ENCODE peak calls at places on chromosomes 16 and 17, in five cellular contexts. X is psoas muscle, Y is type B pancreatic cell, O is neural crest cell, M is SK-N-SH. R is an unnamed sample.

GRCh38 chr16:77788196-77789084 is at the start of gene VAT1L:
- DNase-seq in X (no peak), M (peak; percentile 89), Y (peak; percentile 70), O (peak; percentile 47), R (peak; percentile 48)

GRCh38 chr17:82153295-82153691 is 55.3 kb upstream of the FASN start:
- DNase-seq in X (no peak), M (peak; percentile 39), O (no peak), Y (no peak), R (no peak)

GRCh38 chr17:45228985-45229517 is 7.4 kb downstream of the FMNL1 start:
- DNase-seq in Y (no peak), X (peak; percentile 95), O (no peak), M (no peak), R (peak; percentile 90)

GRCh38 chr16:50478021-50478772 is 70.0 kb upstream of the NKD1 start:
- DNase-seq in O (no peak), M (no peak), X (no peak), Y (no peak), R (no peak)

GRCh38 chr17:77117415-77117814 is 23.4 kb upstream of the SEC14L1 start:
- DNase-seq in O (no peak), X (no peak), M (no peak), Y (no peak), R (no peak)

GRCh38 chr17:4945176-4945943 is 3.0 kb downstream of the PFN1 start:
- DNase-seq in Y (no peak), X (peak; percentile 90), M (no peak), O (no peak), R (peak; percentile 76)

GRCh38 chr16:25988089-25988488 is 296.3 kb downstream of the HS3ST4 start:
- DNase-seq in M (no peak), O (no peak), Y (no peak), X (no peak), R (no peak)

GRCh38 chr17:79843475-79843916 is 4.3 kb upstream of the CBX4 start:
- DNase-seq in X (no peak), M (no peak), O (no peak), Y (no peak), R (no peak)

GRCh38 chr16:57532251-57532625 is 4.1 kb downstream of the CCDC102A start:
- DNase-seq in O (no peak), X (no peak), Y (peak; percentile 54), M (peak; percentile 45), R (peak; percentile 11)

GRCh38 chr17:72901098-72901497 is 191.4 kb downstream of the SLC39A11 start:
- DNase-seq in O (no peak), M (no peak), X (no peak), Y (no peak), R (no peak)

GRCh38 chr16:4767872-4768548 is 1.0 kb upstream of the ZNF500 start:
- DNase-seq in M (no peak), X (no peak), O (no peak), Y (no peak), R (no peak)

GRCh38 chr17:17055286-17056166 is 13.3 kb downstream of the MPRIP start:
- DNase-seq in M (no peak), Y (peak; percentile 64), X (peak; percentile 77), O (no peak), R (no peak)

GRCh38 chr16:4521971-4522623 is 16.5 kb downstream of the CDIP1 start:
- DNase-seq in O (no peak), Y (no peak), X (peak; percentile 80), M (peak; percentile 73), R (no peak)

GRCh38 chr17:511833-512251 is 159.2 kb upstream of the RPH3AL start:
- DNase-seq in O (no peak), Y (no peak), X (no peak), M (no peak), R (no peak)

GRCh38 chr17:49223517-49224197 is 6.9 kb downstream of the PHOSPHO1 start:
- DNase-seq in X (peak; percentile 75), M (peak; percentile 89), O (peak; percentile 82), Y (peak; percentile 83), R (peak; percentile 76)

GRCh38 chr16:57265850-57266530 is 18.5 kb downstream of the PLLP start:
- DNase-seq in Y (no peak), X (peak; percentile 61), M (peak; percentile 91), O (no peak), R (no peak)

GRCh38 chr17:17109896-17110295 is 67.6 kb downstream of the MPRIP start:
- DNase-seq in M (no peak), X (peak; percentile 56), O (no peak), Y (no peak), R (no peak)

GRCh38 chr17:73474370-73474988 is 162.7 kb upstream of the CDC42EP4 start:
- DNase-seq in O (no peak), Y (no peak), X (peak; percentile 72), M (peak; percentile 98), R (no peak)

GRCh38 chr17:1957037-1957436 is 68.1 kb downstream of the RTN4RL1 start:
- DNase-seq in Y (no peak), X (no peak), O (no peak), M (no peak), R (no peak)

GRCh38 chr16:3020247-3020603 is at the start of gene TNFRSF12A:
- DNase-seq in M (peak; percentile 95), O (peak; percentile 59), Y (no peak), X (peak; percentile 88), R (peak; percentile 93)

GRCh38 chr17:19706791-19707727 is 9.3 kb downstream of the SLC47A2 start:
- DNase-seq in X (no peak), M (no peak), O (no peak), Y (no peak), R (peak; percentile 40)

GRCh38 chr16:29011112-29011511 is 26.3 kb downstream of the LAT start:
- DNase-seq in O (no peak), M (peak; percentile 42), Y (no peak), X (no peak), R (no peak)

GRCh38 chr16:11742041-11742535 is 569 bp downstream of the TXNDC11 start:
- DNase-seq in Y (peak; percentile 73), X (peak; percentile 80), M (no peak), O (peak; percentile 29), R (peak; percentile 60)

GRCh38 chr17:31593806-31594205 is 202.3 kb downstream of the RAB11FIP4 start:
- DNase-seq in Y (no peak), O (no peak), M (no peak), X (peak; percentile 86), R (no peak)

GRCh38 chr17:75808905-75809621 is 24.5 kb downstream of the UNK start:
- DNase-seq in Y (no peak), O (no peak), M (peak; percentile 27), X (peak; percentile 70), R (peak; percentile 82)

GRCh38 chr17:43034623-43035293 is 9.7 kb downstream of the RND2 start:
- DNase-seq in Y (no peak), X (no peak), M (peak; percentile 52), O (no peak), R (no peak)

GRCh38 chr17:48505788-48506187 is 25.0 kb downstream of the HOXB1 start:
- DNase-seq in X (no peak), Y (no peak), O (no peak), M (no peak), R (peak; percentile 66)

GRCh38 chr16:23959069-23959800 is 123.5 kb downstream of the PRKCB start:
- DNase-seq in Y (no peak), X (no peak), O (no peak), M (no peak), R (peak; percentile 20)

GRCh38 chr16:23433261-23433920 is 19.6 kb downstream of the COG7 start:
- DNase-seq in Y (no peak), X (no peak), M (no peak), O (no peak), R (no peak)

GRCh38 chr16:918068-918467 is 52.7 kb downstream of the LMF1 start:
- DNase-seq in Y (no peak), O (no peak), X (peak; percentile 42), M (no peak), R (no peak)

GRCh38 chr17:73827627-73828241 is 183.5 kb upstream of the SDK2 start:
- DNase-seq in O (no peak), X (no peak), M (no peak), Y (no peak), R (no peak)

GRCh38 chr16:69344171-69344570 is 4.6 kb downstream of the NIP7 start:
- DNase-seq in X (no peak), O (no peak), Y (no peak), M (no peak), R (no peak)

GRCh38 chr16:69334696-69335095 is 4.3 kb upstream of the PDF start:
- DNase-seq in X (no peak), O (no peak), M (no peak), Y (no peak), R (no peak)

GRCh38 chr16:69338557-69339288 is 641 bp downstream of the COG8 start:
- DNase-seq in X (no peak), M (no peak), O (no peak), Y (no peak), R (no peak)

GRCh38 chr16:69340095-69340644 is 598 bp downstream of the NIP7 start:
- DNase-seq in M (no peak), O (no peak), Y (no peak), X (no peak), R (no peak)

GRCh38 chr16:69339289-69340094 is at the start of the genes COG8 and NIP7:
- DNase-seq in X (peak; percentile 97), Y (peak; percentile 94), O (peak; percentile 96), M (peak; percentile 96), R (peak; percentile 96)
- TF ChIP-seq CTCF in X (peak; percentile 79), Y (peak; percentile 93), O (peak; percentile 83), M (peak; percentile 67), R (peak; percentile 83)

GRCh38 chr17:30203471-30203981 is 32.0 kb downstream of the SLC6A4 start:
- DNase-seq in M (peak; percentile 1), Y (no peak), X (no peak), O (no peak), R (no peak)
- TF ChIP-seq CTCF in M (no peak), Y (no peak), X (no peak), O (no peak), R (peak; percentile 4)

GRCh38 chr16:88818610-88818874 is 6.8 kb upstream of the APRT start:
- DNase-seq in X (no peak), O (no peak), M (no peak), Y (no peak), R (no peak)

GRCh38 chr16:88819126-88819525 is 7.4 kb upstream of the APRT start:
- DNase-seq in Y (no peak), O (no peak), M (no peak), X (no peak), R (no peak)

GRCh38 chr16:88820335-88821025 is 8.8 kb upstream of the APRT start:
- DNase-seq in M (no peak), Y (no peak), O (no peak), X (no peak), R (no peak)

GRCh38 chr16:88822281-88823040 is 10.7 kb upstream of the APRT start:
- DNase-seq in X (no peak), O (no peak), M (no peak), Y (no peak), R (no peak)

GRCh38 chr16:88821168-88821850 is 9.6 kb upstream of the APRT start:
- DNase-seq in X (no peak), M (no peak), Y (no peak), O (no peak), R (no peak)
- TF ChIP-seq CTCF in X (no peak), M (peak; percentile 12), Y (no peak), O (no peak), R (no peak)

DNA sequence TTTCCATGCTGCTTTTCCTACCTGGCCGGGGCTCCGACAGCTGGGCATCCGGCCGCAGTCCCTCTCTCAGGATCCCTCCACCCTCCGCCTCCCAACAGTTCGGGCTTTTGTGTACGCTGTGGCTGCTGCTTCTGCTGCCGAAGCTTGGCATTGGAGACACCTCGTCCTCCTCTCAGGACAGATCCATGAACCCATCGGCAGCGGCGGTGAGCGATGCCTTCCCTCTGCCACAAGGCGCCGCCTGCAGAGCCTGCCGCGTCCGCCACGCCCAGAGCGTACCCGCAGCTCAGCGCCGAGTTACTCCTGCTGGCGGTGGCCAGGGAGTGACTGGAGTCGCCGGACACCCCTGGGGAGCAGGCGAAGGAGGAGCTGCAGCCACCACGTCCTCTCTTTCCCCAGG is 2032.8 kb downstream of the TP53TG3F start:
- DNase-seq in Y (no peak), M (peak; percentile 87), X (no peak), O (no peak), R (no peak)
- TF ChIP-seq CTCF in Y (no peak), M (peak; percentile 67), X (no peak), O (no peak), R (no peak)